ENCODE peak calls at places on chromosome 14, in seven cellular contexts. One of them, this sample, is unnamed.
A peak's percentile ranks its signal among the peaks of the same experiment; 100 is the strongest.

GRCh38 chr14:56349942-56350341 is 229.7 kb upstream of the TMEM260 start:
- DNase-seq in GM12865: no peak
- DNase-seq in fibroblast of lung: no peak
- DNase-seq in mucosa of descending colon: no peak
- DNase-seq in cardiac muscle cell: no peak
- DNase-seq in astrocyte of the spinal cord: no peak
- DNase-seq in ovary: no peak
- DNase-seq in this sample: no peak

GRCh38 chr14:48096869-48097268 is 421.5 kb upstream of the MDGA2 start:
- DNase-seq in GM12865: no peak
- DNase-seq in fibroblast of lung: no peak
- DNase-seq in mucosa of descending colon: no peak
- DNase-seq in cardiac muscle cell: no peak
- DNase-seq in astrocyte of the spinal cord: no peak
- DNase-seq in ovary: no peak
- DNase-seq in this sample: no peak

GRCh38 chr14:47500369-47500768 is 175.0 kb downstream of the MDGA2 start:
- DNase-seq in GM12865: no peak
- DNase-seq in fibroblast of lung: no peak
- DNase-seq in mucosa of descending colon: no peak
- DNase-seq in cardiac muscle cell: no peak
- DNase-seq in astrocyte of the spinal cord: no peak
- DNase-seq in ovary: no peak
- DNase-seq in this sample: no peak

GRCh38 chr14:75482366-75482765 is 39.9 kb upstream of the BATF start:
- DNase-seq in GM12865: no peak
- DNase-seq in fibroblast of lung: no peak
- DNase-seq in mucosa of descending colon: no peak
- DNase-seq in cardiac muscle cell: no peak
- DNase-seq in astrocyte of the spinal cord: no peak
- DNase-seq in ovary: no peak
- DNase-seq in this sample: no peak

GRCh38 chr14:43085820-43086219 is 1421.3 kb downstream of the FSCB start:
- DNase-seq in GM12865: no peak
- DNase-seq in fibroblast of lung: no peak
- DNase-seq in mucosa of descending colon: no peak
- DNase-seq in cardiac muscle cell: no peak
- DNase-seq in astrocyte of the spinal cord: no peak
- DNase-seq in ovary: no peak
- DNase-seq in this sample: no peak

GRCh38 chr14:76784881-76785280 is 23.6 kb downstream of the VASH1 start:
- DNase-seq in GM12865: peak; percentile 66
- DNase-seq in fibroblast of lung: peak; percentile 70
- DNase-seq in mucosa of descending colon: peak; percentile 72
- DNase-seq in cardiac muscle cell: peak; percentile 88
- DNase-seq in astrocyte of the spinal cord: peak; percentile 78
- DNase-seq in ovary: peak; percentile 69
- DNase-seq in this sample: peak; percentile 85

GRCh38 chr14:67221248-67221981 is 19.8 kb upstream of the PALS1 start:
- DNase-seq in GM12865: no peak
- DNase-seq in fibroblast of lung: peak; percentile 6
- DNase-seq in mucosa of descending colon: peak; percentile 44
- DNase-seq in cardiac muscle cell: no peak
- DNase-seq in astrocyte of the spinal cord: peak; percentile 79
- DNase-seq in ovary: no peak
- DNase-seq in this sample: peak; percentile 41

GRCh38 chr14:64993263-64993662 is 6.6 kb downstream of the FNTB start:
- DNase-seq in GM12865: no peak
- DNase-seq in fibroblast of lung: no peak
- DNase-seq in mucosa of descending colon: no peak
- DNase-seq in cardiac muscle cell: peak; percentile 59
- DNase-seq in astrocyte of the spinal cord: no peak
- DNase-seq in ovary: no peak
- DNase-seq in this sample: no peak

GRCh38 chr14:101223147-101223546 is 319.6 kb upstream of the RTL1 start:
- DNase-seq in GM12865: no peak
- DNase-seq in fibroblast of lung: no peak
- DNase-seq in mucosa of descending colon: no peak
- DNase-seq in cardiac muscle cell: no peak
- DNase-seq in astrocyte of the spinal cord: no peak
- DNase-seq in ovary: no peak
- DNase-seq in this sample: no peak

GRCh38 chr14:96994999-96995398 is 197.8 kb downstream of the VRK1 start:
- DNase-seq in GM12865: no peak
- DNase-seq in fibroblast of lung: no peak
- DNase-seq in mucosa of descending colon: no peak
- DNase-seq in cardiac muscle cell: no peak
- DNase-seq in astrocyte of the spinal cord: no peak
- DNase-seq in ovary: no peak
- DNase-seq in this sample: no peak

GRCh38 chr14:72443991-72444431 is 449.9 kb downstream of the DPF3 start:
- DNase-seq in GM12865: peak; percentile 58
- DNase-seq in fibroblast of lung: no peak
- DNase-seq in mucosa of descending colon: peak; percentile 19
- DNase-seq in cardiac muscle cell: no peak
- DNase-seq in astrocyte of the spinal cord: no peak
- DNase-seq in ovary: no peak
- DNase-seq in this sample: no peak

GRCh38 chr14:75811862-75812505 is 150.9 kb downstream of the TTLL5 start:
- DNase-seq in GM12865: no peak
- DNase-seq in fibroblast of lung: no peak
- DNase-seq in mucosa of descending colon: peak; percentile 37
- DNase-seq in cardiac muscle cell: no peak
- DNase-seq in astrocyte of the spinal cord: no peak
- DNase-seq in ovary: no peak
- DNase-seq in this sample: peak; percentile 51

GRCh38 chr14:32472512-32473472 is 143.7 kb downstream of the AKAP6 start:
- DNase-seq in GM12865: no peak
- DNase-seq in fibroblast of lung: peak; percentile 78
- DNase-seq in mucosa of descending colon: no peak
- DNase-seq in cardiac muscle cell: peak; percentile 77
- DNase-seq in astrocyte of the spinal cord: peak; percentile 89
- DNase-seq in ovary: no peak
- DNase-seq in this sample: peak; percentile 37

GRCh38 chr14:93343266-93343665 is 3.7 kb upstream of the COX8C start:
- DNase-seq in GM12865: no peak
- DNase-seq in fibroblast of lung: no peak
- DNase-seq in mucosa of descending colon: no peak
- DNase-seq in cardiac muscle cell: no peak
- DNase-seq in astrocyte of the spinal cord: no peak
- DNase-seq in ovary: no peak
- DNase-seq in this sample: no peak

GRCh38 chr14:32825058-32825457 is 113.6 kb upstream of the NPAS3 start:
- DNase-seq in GM12865: no peak
- DNase-seq in fibroblast of lung: no peak
- DNase-seq in mucosa of descending colon: no peak
- DNase-seq in cardiac muscle cell: no peak
- DNase-seq in astrocyte of the spinal cord: no peak
- DNase-seq in ovary: no peak
- DNase-seq in this sample: no peak

GRCh38 chr14:76267322-76268012 is 108.5 kb upstream of the ESRRB start:
- DNase-seq in GM12865: no peak
- DNase-seq in fibroblast of lung: peak; percentile 47
- DNase-seq in mucosa of descending colon: peak; percentile 72
- DNase-seq in cardiac muscle cell: peak; percentile 78
- DNase-seq in astrocyte of the spinal cord: peak; percentile 39
- DNase-seq in ovary: peak; percentile 70
- DNase-seq in this sample: peak; percentile 37

GRCh38 chr14:81991998-81992397 is 458.3 kb upstream of the SEL1L start:
- DNase-seq in GM12865: no peak
- DNase-seq in fibroblast of lung: no peak
- DNase-seq in mucosa of descending colon: peak; percentile 2
- DNase-seq in cardiac muscle cell: no peak
- DNase-seq in astrocyte of the spinal cord: no peak
- DNase-seq in ovary: no peak
- DNase-seq in this sample: peak; percentile 0

GRCh38 chr14:64673748-64674147 is 30.5 kb upstream of the PLEKHG3 start:
- DNase-seq in GM12865: peak; percentile 57
- DNase-seq in fibroblast of lung: no peak
- DNase-seq in mucosa of descending colon: no peak
- DNase-seq in cardiac muscle cell: no peak
- DNase-seq in astrocyte of the spinal cord: no peak
- DNase-seq in ovary: no peak
- DNase-seq in this sample: no peak

GRCh38 chr14:21734457-21735074 is 60.9 kb upstream of the OR4E1 start:
- DNase-seq in GM12865: peak; percentile 68
- DNase-seq in fibroblast of lung: peak; percentile 24
- DNase-seq in mucosa of descending colon: peak; percentile 67
- DNase-seq in cardiac muscle cell: peak; percentile 58
- DNase-seq in astrocyte of the spinal cord: peak; percentile 52
- DNase-seq in ovary: no peak
- DNase-seq in this sample: peak; percentile 35

GRCh38 chr14:92867246-92867925 is 55.6 kb upstream of the CHGA start:
- DNase-seq in GM12865: no peak
- DNase-seq in fibroblast of lung: no peak
- DNase-seq in mucosa of descending colon: no peak
- DNase-seq in cardiac muscle cell: no peak
- DNase-seq in astrocyte of the spinal cord: no peak
- DNase-seq in ovary: no peak
- DNase-seq in this sample: no peak

GRCh38 chr14:89315493-89316456 is 101.3 kb downstream of the FOXN3 start:
- DNase-seq in GM12865: no peak
- DNase-seq in fibroblast of lung: no peak
- DNase-seq in mucosa of descending colon: no peak
- DNase-seq in cardiac muscle cell: no peak
- DNase-seq in astrocyte of the spinal cord: no peak
- DNase-seq in ovary: no peak
- DNase-seq in this sample: no peak

GRCh38 chr14:101839236-101839635 is 77.7 kb downstream of the PPP2R5C start:
- DNase-seq in GM12865: peak; percentile 87
- DNase-seq in fibroblast of lung: no peak
- DNase-seq in mucosa of descending colon: no peak
- DNase-seq in cardiac muscle cell: no peak
- DNase-seq in astrocyte of the spinal cord: no peak
- DNase-seq in ovary: no peak
- DNase-seq in this sample: no peak

GRCh38 chr14:47435331-47435965 is 240.0 kb downstream of the MDGA2 start:
- DNase-seq in GM12865: no peak
- DNase-seq in fibroblast of lung: no peak
- DNase-seq in mucosa of descending colon: no peak
- DNase-seq in cardiac muscle cell: no peak
- DNase-seq in astrocyte of the spinal cord: no peak
- DNase-seq in ovary: no peak
- DNase-seq in this sample: no peak

GRCh38 chr14:83713736-83714135 is 1816.2 kb upstream of the FLRT2 start:
- DNase-seq in GM12865: no peak
- DNase-seq in fibroblast of lung: no peak
- DNase-seq in mucosa of descending colon: no peak
- DNase-seq in cardiac muscle cell: no peak
- DNase-seq in astrocyte of the spinal cord: no peak
- DNase-seq in ovary: no peak
- DNase-seq in this sample: no peak
- H3K4me3 ChIP-seq in GM12865: no peak overlapping the region
- H3K4me3 ChIP-seq in fibroblast of lung: no peak overlapping the region
- H3K4me3 ChIP-seq in mucosa of descending colon: no peak overlapping the region
- H3K4me3 ChIP-seq in cardiac muscle cell: no peak overlapping the region
- H3K4me3 ChIP-seq in astrocyte of the spinal cord: no peak overlapping the region
- H3K4me3 ChIP-seq in ovary: no peak overlapping the region
- H3K4me3 ChIP-seq in this sample: no peak overlapping the region

GRCh38 chr14:61179776-61180398 is 101.3 kb downstream of the TMEM30B start:
- DNase-seq in GM12865: no peak
- DNase-seq in fibroblast of lung: peak; percentile 58
- DNase-seq in mucosa of descending colon: no peak
- DNase-seq in cardiac muscle cell: no peak
- DNase-seq in astrocyte of the spinal cord: peak; percentile 60
- DNase-seq in ovary: no peak
- DNase-seq in this sample: peak; percentile 16
- TF ChIP-seq CTCF in GM12865: no peak
- TF ChIP-seq CTCF in fibroblast of lung: no peak
- TF ChIP-seq CTCF in mucosa of descending colon: no peak
- TF ChIP-seq CTCF in cardiac muscle cell: no peak
- TF ChIP-seq CTCF in astrocyte of the spinal cord: no peak
- TF ChIP-seq CTCF in ovary: no peak
- TF ChIP-seq CTCF in this sample: no peak

DNA sequence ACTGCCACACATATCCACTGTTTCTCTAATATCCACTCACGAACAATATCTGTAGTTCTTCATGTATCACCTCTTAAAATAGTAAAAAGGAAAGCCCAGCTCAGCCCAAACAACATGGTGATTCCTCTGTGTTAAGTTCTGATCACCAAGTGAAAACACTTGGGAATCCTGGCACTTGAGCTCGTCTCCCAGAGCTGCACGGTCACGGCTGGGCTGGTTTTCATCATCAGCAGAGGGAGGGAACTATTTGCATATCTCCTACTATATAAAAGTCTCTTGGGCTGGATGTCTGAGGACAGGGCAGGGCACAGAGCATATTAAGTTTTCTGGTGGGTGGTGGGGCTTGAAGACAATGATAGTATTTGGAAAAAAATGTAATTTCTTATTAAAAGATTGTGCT is 870.6 kb downstream of the TMEM121 start:
- DNase-seq in GM12865: no peak
- DNase-seq in fibroblast of lung: no peak
- DNase-seq in mucosa of descending colon: no peak
- DNase-seq in cardiac muscle cell: no peak
- DNase-seq in astrocyte of the spinal cord: no peak
- DNase-seq in ovary: no peak
- DNase-seq in this sample: no peak
- H3K4me3 ChIP-seq in GM12865: no peak overlapping the region
- H3K4me3 ChIP-seq in fibroblast of lung: no peak overlapping the region
- H3K4me3 ChIP-seq in mucosa of descending colon: no peak overlapping the region
- H3K4me3 ChIP-seq in cardiac muscle cell: no peak overlapping the region
- H3K4me3 ChIP-seq in astrocyte of the spinal cord: no peak overlapping the region
- H3K4me3 ChIP-seq in ovary: no peak overlapping the region
- H3K4me3 ChIP-seq in this sample: no peak overlapping the region

GRCh38 chr14:100104523-100105300 is 39.5 kb downstream of the EVL start:
- DNase-seq in GM12865: no peak
- DNase-seq in fibroblast of lung: peak; percentile 45
- DNase-seq in mucosa of descending colon: no peak
- DNase-seq in cardiac muscle cell: peak; percentile 20
- DNase-seq in astrocyte of the spinal cord: peak; percentile 76
- DNase-seq in ovary: no peak
- DNase-seq in this sample: peak; percentile 70

GRCh38 chr14:100105357-100106169 is 40.3 kb downstream of the EVL start:
- DNase-seq in GM12865: no peak
- DNase-seq in fibroblast of lung: no peak
- DNase-seq in mucosa of descending colon: no peak
- DNase-seq in cardiac muscle cell: no peak
- DNase-seq in astrocyte of the spinal cord: no peak
- DNase-seq in ovary: no peak
- DNase-seq in this sample: no peak

GRCh38 chr14:100107236-100107635 is 42.0 kb downstream of the EVL start:
- DNase-seq in GM12865: no peak
- DNase-seq in fibroblast of lung: no peak
- DNase-seq in mucosa of descending colon: no peak
- DNase-seq in cardiac muscle cell: no peak
- DNase-seq in astrocyte of the spinal cord: no peak
- DNase-seq in ovary: no peak
- DNase-seq in this sample: no peak

GRCh38 chr14:100106661-100107112 is 41.5 kb downstream of the EVL start:
- DNase-seq in GM12865: no peak
- DNase-seq in fibroblast of lung: no peak
- DNase-seq in mucosa of descending colon: no peak
- DNase-seq in cardiac muscle cell: no peak
- DNase-seq in astrocyte of the spinal cord: no peak
- DNase-seq in ovary: no peak
- DNase-seq in this sample: no peak

DNA sequence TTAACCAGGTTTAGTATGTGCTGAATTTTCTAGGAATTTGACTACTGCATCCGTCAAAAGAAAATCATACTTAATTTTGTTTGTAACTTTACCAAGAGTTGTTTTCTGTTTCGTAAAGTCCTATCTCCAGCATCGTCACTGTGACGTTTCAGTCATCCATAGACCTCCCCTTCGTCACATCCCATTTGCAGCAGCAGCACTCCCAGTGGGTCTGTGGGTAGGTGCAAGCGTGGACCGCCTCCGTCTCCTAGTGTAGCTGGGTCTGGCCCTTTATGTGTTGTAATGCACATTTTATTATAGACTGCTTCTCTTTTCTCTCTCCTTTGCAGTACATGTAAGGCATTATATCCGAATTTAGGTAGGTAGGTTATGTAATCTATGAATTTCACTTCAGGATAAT is 41.0 kb downstream of the EVL start:
- DNase-seq in GM12865: no peak
- DNase-seq in fibroblast of lung: no peak
- DNase-seq in mucosa of descending colon: no peak
- DNase-seq in cardiac muscle cell: no peak
- DNase-seq in astrocyte of the spinal cord: no peak
- DNase-seq in ovary: no peak
- DNase-seq in this sample: no peak
- TF ChIP-seq CTCF in GM12865: no peak
- TF ChIP-seq CTCF in fibroblast of lung: no peak
- TF ChIP-seq CTCF in mucosa of descending colon: no peak
- TF ChIP-seq CTCF in cardiac muscle cell: no peak
- TF ChIP-seq CTCF in astrocyte of the spinal cord: no peak
- TF ChIP-seq CTCF in ovary: no peak
- TF ChIP-seq CTCF in this sample: no peak

This sample was measured in foreskin fibroblast.